ENCODE peak calls at places on chromosomes 16 and 17, in eight cellular contexts. S is HCT116, B is GM12878, Z is GM23338, L is Panc1, C is upper lobe of left lung, U is K562, H is HepG2. K is an unnamed sample. For H3K4me1, the result is how much of the 10 kb centered on the place peaks cover.

GRCh38 chr16:85062728-85063336 is 35.2 kb downstream of the KIAA0513 start:
- ATAC-seq in S (peak), L (no peak), U (peak), H (no peak), C (peak), Z (peak), B (no peak), K (no peak)

GRCh38 chr16:81466351-81466960 is 21.8 kb downstream of the CMIP start:
- ATAC-seq in B (no peak), H (no peak), L (no peak), Z (no peak), C (no peak), S (no peak), U (no peak), K (peak)

GRCh38 chr16:85125570-85126382 is 13.5 kb upstream of the CIBAR2 start:
- ATAC-seq in L (peak), H (peak), Z (peak), B (no peak), U (peak), S (no peak), C (no peak), K (no peak)

GRCh38 chr17:44921122-44921882 is 6.0 kb upstream of the GFAP start:
- ATAC-seq in S (no peak), U (peak), Z (peak), C (no peak), L (no peak), H (peak), B (no peak), K (no peak)

GRCh38 chr16:64830653-64831052 is 291.2 kb downstream of the CDH11 start:
- ATAC-seq in S (no peak), B (no peak), L (no peak), H (no peak), U (no peak), Z (no peak), C (no peak), K (no peak)

GRCh38 chr16:82020051-82020450 is 8.8 kb upstream of the SDR42E1 start:
- ATAC-seq in Z (no peak), C (no peak), U (no peak), B (no peak), H (no peak), L (no peak), S (no peak), K (no peak)

GRCh38 chr16:68707341-68708152 is 29.5 kb upstream of the CDH1 start:
- ATAC-seq in S (peak), L (peak), H (peak), Z (peak), B (no peak), C (peak), U (peak), K (peak)

GRCh38 chr17:58247511-58248363 is 9.4 kb downstream of the LPO start:
- ATAC-seq in H (no peak), U (no peak), S (no peak), C (no peak), B (no peak), Z (no peak), L (no peak), K (no peak)

GRCh38 chr16:20847577-20847976 is 41.2 kb downstream of the REXO5 start:
- ATAC-seq in S (no peak), H (no peak), C (no peak), Z (no peak), U (no peak), B (peak), L (no peak), K (no peak)

GRCh38 chr17:72985882-72986720 is 106.4 kb downstream of the SLC39A11 start:
- ATAC-seq in H (peak), S (peak), B (peak), U (peak), Z (peak), L (peak), C (peak), K (peak)

GRCh38 chr16:10577305-10578202 is 2.8 kb downstream of the EMP2 start:
- ATAC-seq in S (no peak), H (no peak), C (peak), B (no peak), L (no peak), Z (peak), U (no peak), K (peak)

GRCh38 chr16:8890549-8890921 is 8.4 kb downstream of the LITAFD start:
- ATAC-seq in U (peak), Z (no peak), L (no peak), S (no peak), B (no peak), H (no peak), C (no peak), K (no peak)

GRCh38 chr16:87344931-87345631 is 27.9 kb upstream of the C16orf95 start:
- ATAC-seq in H (no peak), L (no peak), S (no peak), U (no peak), Z (peak), B (no peak), C (no peak), K (peak)

GRCh38 chr16:53629607-53630312 is 73.9 kb downstream of the RPGRIP1L start:
- ATAC-seq in U (no peak), B (no peak), H (no peak), S (no peak), C (no peak), Z (no peak), L (no peak), K (no peak)

GRCh38 chr17:47267354-47267828 is 13.8 kb downstream of the ITGB3 start:
- ATAC-seq in S (no peak), C (no peak), H (peak), Z (no peak), U (no peak), L (no peak), B (no peak), K (no peak)

GRCh38 chr16:54633943-54634362 is 296.7 kb upstream of the IRX5 start:
- ATAC-seq in L (no peak), B (no peak), U (peak), H (no peak), C (no peak), Z (peak), S (peak), K (no peak)

GRCh38 chr16:1356061-1356900 is 4.5 kb downstream of the GNPTG start:
- ATAC-seq in B (no peak), H (peak), Z (no peak), C (peak), S (no peak), U (no peak), L (no peak), K (no peak)

GRCh38 chr16:1002399-1003161 is 21.0 kb downstream of the SOX8 start:
- ATAC-seq in L (peak), Z (no peak), S (peak), U (peak), C (no peak), B (no peak), H (peak), K (peak)

GRCh38 chr16:4015991-4016325 is 100.3 kb downstream of the ADCY9 start:
- ATAC-seq in U (no peak), Z (no peak), L (no peak), C (no peak), H (no peak), S (no peak), B (no peak), K (no peak)

GRCh38 chr16:85202051-85202601 is 89.9 kb upstream of the CIBAR2 start:
- ATAC-seq in L (no peak), U (no peak), S (no peak), Z (peak), B (no peak), C (no peak), H (no peak), K (no peak)

GRCh38 chr17:63275318-63275967 is 170.7 kb downstream of the CYB561 start:
- ATAC-seq in L (peak), U (no peak), H (no peak), C (no peak), S (peak), Z (no peak), B (no peak), K (peak)

GRCh38 chr17:30450125-30451027 is 26.8 kb upstream of the GOSR1 start:
- ATAC-seq in S (no peak), B (no peak), U (no peak), H (peak), Z (no peak), C (no peak), L (no peak), K (no peak)

GRCh38 chr17:47948706-47949196 is 7.4 kb downstream of the PNPO start:
- ATAC-seq in B (peak), S (peak), Z (no peak), C (no peak), U (peak), L (peak), H (peak), K (no peak)

GRCh38 chr16:17346774-17347569 is 123.8 kb downstream of the XYLT1 start:
- ATAC-seq in Z (no peak), H (no peak), C (no peak), U (no peak), B (peak), S (no peak), L (no peak), K (no peak)

GRCh38 chr17:2647961-2648360 is 54.5 kb downstream of the PAFAH1B1 start:
- ATAC-seq in Z (no peak), S (no peak), B (no peak), C (no peak), H (no peak), L (no peak), U (no peak), K (no peak)

GRCh38 chr16:74580828-74581227 is 26.1 kb downstream of the GLG1 start:
- ATAC-seq in B (peak), Z (no peak), H (no peak), S (no peak), C (no peak), L (no peak), U (no peak), K (no peak)

GRCh38 chr16:27272076-27272475 is 3.5 kb upstream of the NSMCE1 start:
- ATAC-seq in C (no peak), S (no peak), U (no peak), L (no peak), B (no peak), Z (no peak), H (no peak), K (no peak)

GRCh38 chr16:1071009-1071408 is 1.5 kb upstream of the SSTR5 start:
- ATAC-seq in U (no peak), L (no peak), H (no peak), Z (no peak), C (no peak), S (no peak), B (no peak), K (no peak)

GRCh38 chr16:89385712-89386111 is 104.6 kb downstream of the ANKRD11 start:
- ATAC-seq in B (no peak), H (no peak), S (no peak), C (no peak), U (no peak), L (no peak), Z (no peak), K (no peak)

GRCh38 chr16:89380681-89381080 is 109.7 kb downstream of the ANKRD11 start:
- ATAC-seq in H (no peak), U (no peak), C (no peak), Z (no peak), L (no peak), B (no peak), S (no peak), K (no peak)

GRCh38 chr16:89381788-89382187 is 108.6 kb downstream of the ANKRD11 start:
- ATAC-seq in C (no peak), S (no peak), Z (no peak), H (no peak), L (no peak), U (no peak), B (no peak), K (no peak)

GRCh38 chr16:89384282-89384681 is 106.1 kb downstream of the ANKRD11 start:
- ATAC-seq in Z (peak), S (no peak), H (no peak), B (no peak), C (no peak), U (no peak), L (no peak), K (no peak)

DNA sequence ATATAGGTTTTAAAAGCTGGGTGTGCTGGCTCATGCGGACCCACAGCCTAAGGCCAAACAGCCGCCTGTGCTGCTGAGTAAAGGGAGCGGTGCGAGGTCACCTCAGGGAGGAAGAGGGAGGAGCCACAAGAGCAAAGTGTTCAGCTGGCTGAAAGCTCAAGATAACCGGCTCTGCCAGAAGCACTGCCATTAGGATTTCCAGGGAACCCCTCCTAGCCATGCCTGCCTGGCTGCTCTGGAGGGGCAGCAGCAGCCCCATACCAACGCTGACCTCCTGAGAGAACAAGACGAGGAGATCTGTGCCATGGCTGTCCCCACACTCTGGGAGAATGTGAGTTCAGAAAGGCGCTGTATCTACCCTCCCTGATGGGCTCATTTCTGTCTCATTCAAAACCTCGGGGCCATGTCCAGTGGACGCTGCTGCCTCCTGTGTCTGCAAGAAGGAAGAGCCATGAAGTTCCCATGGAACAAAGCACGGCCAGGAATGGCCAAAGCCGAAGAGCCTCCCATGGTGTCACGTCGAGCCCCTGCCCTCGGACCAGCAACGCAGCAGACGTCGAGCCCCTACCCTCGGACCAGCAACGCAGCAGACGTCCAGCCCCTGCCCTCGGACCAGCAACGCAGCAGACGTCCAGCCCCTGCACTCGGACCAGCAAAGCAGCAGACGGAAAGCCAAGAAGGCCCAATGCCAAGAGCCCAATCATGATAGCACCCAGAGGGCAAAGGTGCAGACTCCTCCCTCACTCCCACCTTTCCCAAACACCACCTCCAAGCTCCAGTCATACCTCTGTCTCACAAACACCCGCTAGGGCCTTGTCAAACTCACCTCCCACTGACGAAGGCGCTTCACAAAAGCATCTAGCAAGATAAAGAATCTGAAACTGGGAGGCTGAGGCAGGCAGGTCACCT is 107.0 kb downstream of the ANKRD11 start:
- ATAC-seq in U (peak), C (peak), Z (peak), B (peak), H (peak), L (peak), S (peak), K (peak)
- H3K4me1 ChIP-seq in U (under half), C (under half), Z (under half), B (under half), H (half or more), L (half or more), S (under half), K (half or more)

GRCh38 chr16:57377080-57377841 is 5.0 kb downstream of the CX3CL1 start:
- ATAC-seq in Z (peak), C (no peak), B (peak), L (peak), H (no peak), U (peak), S (peak), K (no peak)

GRCh38 chr16:57381791-57382534 is 9.7 kb downstream of the CX3CL1 start:
- ATAC-seq in C (no peak), B (no peak), L (no peak), S (no peak), Z (no peak), U (no peak), H (no peak), K (no peak)

GRCh38 chr16:57382535-57383275 is 10.4 kb downstream of the CX3CL1 start:
- ATAC-seq in C (no peak), H (peak), Z (peak), B (no peak), L (no peak), S (peak), U (no peak), K (no peak)

GRCh38 chr16:57380671-57381462 is 8.6 kb downstream of the CX3CL1 start:
- ATAC-seq in C (no peak), H (no peak), Z (no peak), B (peak), L (no peak), S (no peak), U (no peak), K (no peak)

GRCh38 chr16:57379579-57379978 is 7.3 kb downstream of the CX3CL1 start:
- ATAC-seq in C (no peak), H (no peak), B (no peak), S (no peak), Z (no peak), U (no peak), L (peak), K (no peak)
- TF ChIP-seq POLR2AphosphoS5 in C (no peak), H (no peak), B (no peak), S (no peak), Z (no peak), U (no peak), L (no peak), K (no peak)

GRCh38 chr17:32349503-32349853 is 479 bp upstream of the ZNF207 start:
- ATAC-seq in S (peak), H (no peak), U (peak), L (peak), C (no peak), B (peak), Z (peak), K (peak)

GRCh38 chr17:32349854-32350661 is at the start of gene ZNF207:
- ATAC-seq in L (peak), S (peak), U (peak), C (peak), Z (peak), H (peak), B (peak), K (peak)

GRCh38 chr17:32345953-32346600 is 3.9 kb upstream of the ZNF207 start:
- ATAC-seq in U (peak), L (no peak), C (no peak), B (no peak), S (no peak), Z (no peak), H (no peak), K (no peak)

GRCh38 chr17:32348483-32348800 is 1.5 kb upstream of the ZNF207 start:
- ATAC-seq in U (no peak), Z (no peak), B (no peak), C (no peak), H (no peak), S (no peak), L (no peak), K (no peak)

DNA sequence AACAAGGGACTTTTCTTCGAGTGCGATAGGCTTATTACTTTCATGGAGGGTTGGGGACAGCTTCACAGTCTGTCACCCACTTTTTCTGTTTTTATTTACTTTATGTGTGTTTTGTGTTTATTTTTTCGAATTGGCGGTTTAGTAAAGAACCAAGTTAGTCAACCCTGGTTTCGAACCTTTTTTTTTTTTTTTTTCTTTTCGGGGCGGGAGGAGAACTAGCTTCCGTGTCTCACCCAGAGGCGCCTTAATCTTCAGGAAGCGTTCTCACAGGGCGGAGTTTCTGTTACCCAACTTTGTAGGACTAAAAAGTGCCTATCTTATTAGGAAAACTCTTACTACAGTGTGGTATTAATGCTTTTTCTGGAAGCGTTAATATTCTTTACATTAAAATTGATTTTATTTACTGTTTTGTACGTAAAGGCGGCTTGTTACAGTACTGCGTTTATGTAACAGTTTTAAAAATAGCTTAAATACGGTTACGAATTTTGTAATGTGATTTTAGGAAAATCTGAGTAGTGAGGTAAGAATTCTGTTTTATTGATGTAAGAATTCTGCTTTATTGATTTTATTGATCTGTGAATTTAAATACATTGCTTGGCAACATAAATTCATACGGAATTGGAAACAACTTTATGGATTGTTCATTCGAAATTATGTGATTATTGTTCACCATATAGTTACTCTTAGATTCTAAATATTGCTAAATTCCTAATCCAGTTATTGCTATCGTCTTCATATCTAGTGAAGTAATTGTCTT is 883 bp downstream of the ZNF207 start:
- ATAC-seq in L (no peak), S (no peak), Z (peak), H (peak), C (peak), B (peak), U (peak), K (no peak)
- H3K4me1 ChIP-seq in L (under half), S (under half), Z (under half), H (under half), C (under half), B (under half), U (under half), K (under half)

GRCh38 chr16:14501331-14502255 is 128.5 kb downstream of the PARN start:
- ATAC-seq in S (peak), Z (peak), U (peak), B (peak), L (peak), H (peak), C (peak), K (peak)
- TF ChIP-seq POLR2AphosphoS5 in S (peak), Z (no peak), U (no peak), B (no peak), L (peak), H (no peak), C (peak), K (peak)

DNA sequence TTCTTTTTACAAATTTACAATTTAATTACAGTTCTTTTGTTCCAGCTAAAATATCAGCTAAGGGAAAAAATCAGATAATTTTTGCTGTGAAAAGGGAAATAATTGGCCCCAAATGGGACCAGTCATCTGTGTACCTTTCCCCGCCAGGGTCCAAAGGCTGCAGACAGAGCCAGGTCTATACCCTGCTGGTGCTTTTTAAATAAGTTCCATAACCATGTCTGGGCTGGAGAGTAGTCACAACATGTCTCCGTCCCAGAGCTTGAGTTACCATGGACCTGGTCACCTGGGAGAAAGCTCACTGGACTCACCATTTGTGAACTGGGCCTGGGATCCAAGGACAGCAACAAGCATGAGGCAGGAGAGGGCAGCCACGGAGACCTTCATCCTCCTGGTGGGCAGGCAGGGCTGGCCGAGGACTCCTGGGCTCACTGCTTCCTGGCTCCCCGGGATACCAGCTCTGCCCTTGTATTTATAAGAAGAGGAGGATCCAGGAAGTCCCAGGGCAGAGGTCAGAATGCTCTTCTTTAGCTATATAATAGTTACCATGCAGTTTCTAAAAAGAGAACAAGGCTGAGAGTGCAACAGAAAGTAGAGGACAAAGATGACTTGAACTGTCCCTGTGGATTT is at the start of gene CCL15:
- ATAC-seq in H (peak), U (no peak), Z (no peak), C (no peak), S (no peak), L (no peak), B (peak), K (no peak)
- H3K4me1 ChIP-seq in H (half or more), U (under half), Z (under half), C (under half), S (under half), L (under half), B (under half), K (under half)